ENCODE peak calls at places on chromosomes 4 and X, in six cellular contexts. One of them, this sample, is unnamed.

GRCh38 chrX:129833153-129834004 is 10.3 kb downstream of the ZDHHC9 start:
- DNase-seq in AG04450: peak
- DNase-seq in upper lobe of right lung: no peak
- DNase-seq in K562: no peak
- DNase-seq in foreskin fibroblast: peak
- DNase-seq in IMR-90: peak
- DNase-seq in this sample: no peak

GRCh38 chrX:134636859-134637258 is 21.4 kb downstream of the PLAC1 start:
- DNase-seq in upper lobe of right lung: no peak
- DNase-seq in IMR-90: peak
- DNase-seq in K562: no peak
- DNase-seq in foreskin fibroblast: peak
- DNase-seq in AG04450: no peak
- DNase-seq in this sample: no peak

GRCh38 chrX:56219702-56220101 is 12.5 kb upstream of the KLF8 start:
- DNase-seq in IMR-90: no peak
- DNase-seq in foreskin fibroblast: peak
- DNase-seq in upper lobe of right lung: no peak
- DNase-seq in AG04450: no peak
- DNase-seq in K562: no peak
- DNase-seq in this sample: peak

GRCh38 chr4:20684852-20685763 is 15.2 kb upstream of the PACRGL start:
- DNase-seq in AG04450: peak
- DNase-seq in upper lobe of right lung: no peak
- DNase-seq in IMR-90: peak
- DNase-seq in K562: peak
- DNase-seq in foreskin fibroblast: peak
- DNase-seq in this sample: peak

GRCh38 chr4:1375761-1376322 is 28.8 kb downstream of the UVSSA start:
- DNase-seq in AG04450: no peak
- DNase-seq in upper lobe of right lung: no peak
- DNase-seq in IMR-90: no peak
- DNase-seq in foreskin fibroblast: no peak
- DNase-seq in K562: no peak
- DNase-seq in this sample: no peak

GRCh38 chr4:153523941-153524386 is 57.8 kb downstream of the TMEM131L start:
- DNase-seq in upper lobe of right lung: no peak
- DNase-seq in K562: no peak
- DNase-seq in AG04450: no peak
- DNase-seq in IMR-90: peak
- DNase-seq in foreskin fibroblast: no peak
- DNase-seq in this sample: no peak

GRCh38 chr4:26938516-26938915 is 77.9 kb downstream of the STIM2 start:
- DNase-seq in K562: no peak
- DNase-seq in IMR-90: no peak
- DNase-seq in AG04450: no peak
- DNase-seq in upper lobe of right lung: no peak
- DNase-seq in foreskin fibroblast: no peak
- DNase-seq in this sample: no peak

GRCh38 chr4:123481034-123481433 is 84.4 kb downstream of the SPRY1 start:
- DNase-seq in upper lobe of right lung: no peak
- DNase-seq in IMR-90: peak
- DNase-seq in AG04450: peak
- DNase-seq in foreskin fibroblast: peak
- DNase-seq in K562: no peak
- DNase-seq in this sample: no peak

GRCh38 chr4:99201687-99202086 is 17.4 kb downstream of the ADH6 start:
- DNase-seq in foreskin fibroblast: peak
- DNase-seq in upper lobe of right lung: no peak
- DNase-seq in K562: no peak
- DNase-seq in AG04450: no peak
- DNase-seq in IMR-90: peak
- DNase-seq in this sample: no peak

GRCh38 chr4:140059159-140059558 is 94.8 kb downstream of the MAML3 start:
- DNase-seq in IMR-90: peak
- DNase-seq in AG04450: no peak
- DNase-seq in upper lobe of right lung: no peak
- DNase-seq in foreskin fibroblast: peak
- DNase-seq in K562: no peak
- DNase-seq in this sample: no peak

GRCh38 chr4:26384380-26385057 is 63.7 kb downstream of the RBPJ start:
- DNase-seq in upper lobe of right lung: no peak
- DNase-seq in AG04450: no peak
- DNase-seq in K562: no peak
- DNase-seq in foreskin fibroblast: no peak
- DNase-seq in IMR-90: no peak
- DNase-seq in this sample: no peak

GRCh38 chr4:1243451-1244080 is 5.4 kb downstream of the CTBP1 start:
- DNase-seq in K562: peak
- DNase-seq in IMR-90: no peak
- DNase-seq in upper lobe of right lung: no peak
- DNase-seq in foreskin fibroblast: no peak
- DNase-seq in AG04450: no peak
- DNase-seq in this sample: no peak

GRCh38 chr4:8167291-8167690 is 8.7 kb upstream of the ABLIM2 start:
- DNase-seq in AG04450: no peak
- DNase-seq in IMR-90: no peak
- DNase-seq in K562: no peak
- DNase-seq in foreskin fibroblast: no peak
- DNase-seq in upper lobe of right lung: no peak
- DNase-seq in this sample: no peak

GRCh38 chr4:19583827-19584569 is 667.7 kb upstream of the SLIT2 start:
- DNase-seq in foreskin fibroblast: peak
- DNase-seq in IMR-90: no peak
- DNase-seq in K562: no peak
- DNase-seq in upper lobe of right lung: no peak
- DNase-seq in AG04450: no peak
- DNase-seq in this sample: no peak

GRCh38 chr4:122083971-122084370 is 68.2 kb upstream of the BLTP1 start:
- DNase-seq in upper lobe of right lung: no peak
- DNase-seq in IMR-90: no peak
- DNase-seq in AG04450: no peak
- DNase-seq in K562: no peak
- DNase-seq in foreskin fibroblast: no peak
- DNase-seq in this sample: no peak

GRCh38 chr4:32462944-32463343 is 1742.8 kb downstream of the PCDH7 start:
- DNase-seq in IMR-90: peak
- DNase-seq in K562: no peak
- DNase-seq in AG04450: no peak
- DNase-seq in foreskin fibroblast: peak
- DNase-seq in upper lobe of right lung: no peak
- DNase-seq in this sample: peak

GRCh38 chrX:47216393-47216925 is 2.0 kb upstream of the CDK16 start:
- DNase-seq in upper lobe of right lung: no peak
- DNase-seq in IMR-90: no peak
- DNase-seq in foreskin fibroblast: no peak
- DNase-seq in AG04450: no peak
- DNase-seq in K562: no peak
- DNase-seq in this sample: no peak

GRCh38 chr4:53535567-53535966 is 55.7 kb downstream of the LNX1 start:
- DNase-seq in IMR-90: no peak
- DNase-seq in AG04450: no peak
- DNase-seq in K562: no peak
- DNase-seq in foreskin fibroblast: no peak
- DNase-seq in upper lobe of right lung: no peak
- DNase-seq in this sample: no peak

GRCh38 chrX:26411045-26411444 is 195.1 kb downstream of the MAGEB5 start:
- DNase-seq in AG04450: no peak
- DNase-seq in foreskin fibroblast: no peak
- DNase-seq in K562: no peak
- DNase-seq in upper lobe of right lung: no peak
- DNase-seq in IMR-90: no peak
- DNase-seq in this sample: no peak

GRCh38 chr4:180560896-180561295 is 1682.3 kb upstream of the TENM3 start:
- DNase-seq in upper lobe of right lung: no peak
- DNase-seq in K562: no peak
- DNase-seq in AG04450: no peak
- DNase-seq in foreskin fibroblast: no peak
- DNase-seq in IMR-90: peak
- DNase-seq in this sample: no peak

GRCh38 chr4:170465434-170465833 is 375.7 kb upstream of the AADAT start:
- DNase-seq in upper lobe of right lung: no peak
- DNase-seq in AG04450: no peak
- DNase-seq in IMR-90: no peak
- DNase-seq in foreskin fibroblast: no peak
- DNase-seq in K562: no peak
- DNase-seq in this sample: no peak

GRCh38 chr4:93396274-93396673 is 432.3 kb upstream of the ATOH1 start:
- DNase-seq in upper lobe of right lung: no peak
- DNase-seq in K562: no peak
- DNase-seq in AG04450: no peak
- DNase-seq in IMR-90: peak
- DNase-seq in foreskin fibroblast: peak
- DNase-seq in this sample: no peak

GRCh38 chr4:5772528-5773270 is 61.7 kb downstream of the EVC start:
- DNase-seq in K562: no peak
- DNase-seq in upper lobe of right lung: peak
- DNase-seq in IMR-90: no peak
- DNase-seq in foreskin fibroblast: no peak
- DNase-seq in AG04450: no peak
- DNase-seq in this sample: no peak

GRCh38 chr4:137463377-137464003 is 68.8 kb downstream of the PCDH18 start:
- DNase-seq in K562: no peak
- DNase-seq in AG04450: no peak
- DNase-seq in IMR-90: no peak
- DNase-seq in upper lobe of right lung: no peak
- DNase-seq in foreskin fibroblast: no peak
- DNase-seq in this sample: no peak

GRCh38 chrX:7270018-7270417 is 122.1 kb upstream of the PUDP start:
- DNase-seq in upper lobe of right lung: no peak
- DNase-seq in K562: no peak
- DNase-seq in IMR-90: peak
- DNase-seq in AG04450: no peak
- DNase-seq in foreskin fibroblast: peak
- DNase-seq in this sample: no peak

DNA sequence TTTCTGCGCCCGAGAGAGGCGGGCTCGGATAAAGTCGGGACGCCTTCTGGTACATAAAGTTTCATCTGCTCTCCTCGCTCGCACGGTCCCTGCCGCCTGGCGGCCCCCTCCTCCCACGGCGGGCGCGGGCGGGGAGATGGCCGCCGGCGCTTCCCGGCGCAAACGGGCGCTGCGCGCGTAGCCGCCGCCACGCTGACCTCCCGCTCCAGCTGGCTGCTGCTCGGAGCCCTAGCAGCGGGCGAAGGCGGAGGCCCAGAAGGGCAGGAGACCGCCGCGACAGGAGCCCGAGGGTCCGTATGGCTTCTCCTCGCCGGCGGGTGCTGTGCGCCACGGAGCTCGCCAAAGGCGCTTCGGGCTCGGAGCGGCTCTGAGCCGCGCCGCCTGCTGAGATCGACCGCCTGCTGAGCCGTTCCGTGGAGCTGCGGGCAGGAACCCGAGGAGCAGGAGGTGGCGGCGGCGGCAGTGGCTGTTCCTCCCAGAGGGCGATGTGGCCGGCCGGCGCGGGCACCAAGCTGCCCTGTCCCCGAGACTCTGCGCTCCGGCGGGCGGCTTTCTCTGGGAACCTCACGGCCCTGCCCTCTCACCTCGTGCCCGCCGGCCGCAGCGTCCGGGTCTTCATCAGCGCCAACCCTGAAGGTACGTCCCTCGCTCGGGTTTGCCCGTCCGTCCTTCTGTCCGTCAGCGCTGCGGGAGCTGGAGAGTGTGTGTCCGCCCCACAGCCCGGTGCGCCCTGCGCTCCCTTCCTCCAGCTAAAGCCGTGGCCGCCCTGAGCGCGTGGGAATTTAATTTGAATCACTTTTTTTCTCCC is at the start of gene NWD2:
- DNase-seq in upper lobe of right lung: no peak
- DNase-seq in AG04450: no peak
- DNase-seq in K562: no peak
- DNase-seq in foreskin fibroblast: no peak
- DNase-seq in IMR-90: no peak
- DNase-seq in this sample: peak
- H3K4me3 ChIP-seq in upper lobe of right lung: no peak
- H3K4me3 ChIP-seq in AG04450: no peak
- H3K4me3 ChIP-seq in K562: no peak
- H3K4me3 ChIP-seq in foreskin fibroblast: no peak
- H3K4me3 ChIP-seq in IMR-90: no peak
- H3K4me3 ChIP-seq in this sample: no peak

DNA sequence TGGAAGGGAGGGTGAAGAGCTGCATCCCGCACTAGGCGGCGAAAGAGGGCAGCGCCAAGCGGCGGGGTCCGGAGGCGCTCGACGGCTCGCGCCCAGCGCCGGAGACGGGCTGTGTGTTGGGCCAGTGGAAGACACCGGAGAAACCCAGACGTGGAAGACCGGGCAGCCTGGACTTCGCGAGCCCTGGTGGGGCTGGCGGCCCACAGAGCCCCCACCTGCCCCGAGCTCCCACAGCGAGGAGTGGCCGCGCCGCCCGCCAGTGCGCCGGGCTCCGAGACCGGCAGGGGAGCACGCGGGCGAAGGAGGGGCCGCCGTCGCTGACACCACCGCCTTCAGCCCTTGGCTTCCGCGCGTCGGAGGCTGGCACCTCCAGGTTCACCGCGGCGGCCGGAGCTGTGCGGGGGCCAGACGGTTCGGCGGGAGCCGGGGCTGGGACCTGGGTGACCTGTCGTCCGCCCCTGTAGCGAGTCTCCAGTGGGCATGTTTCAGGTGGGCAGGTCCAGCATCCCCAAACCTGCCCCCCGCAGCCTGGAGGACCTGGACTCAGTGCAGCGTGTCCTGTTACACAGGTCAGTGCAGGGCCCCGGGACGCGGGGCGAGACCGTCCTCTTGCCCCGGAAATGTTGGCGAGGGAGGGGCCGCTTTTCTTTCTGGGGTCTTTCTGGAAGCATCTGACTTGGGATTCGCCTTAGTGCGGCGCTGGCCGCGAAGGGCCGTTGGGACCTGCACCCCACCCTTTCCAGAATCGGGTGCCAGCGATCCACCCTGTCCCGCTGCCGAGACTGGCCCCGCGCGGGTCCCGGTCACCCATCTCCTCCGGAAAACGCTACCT is 9.6 kb upstream of the INTU start:
- DNase-seq in foreskin fibroblast: peak
- DNase-seq in IMR-90: peak
- DNase-seq in K562: no peak
- DNase-seq in upper lobe of right lung: peak
- DNase-seq in AG04450: no peak
- DNase-seq in this sample: no peak
- TF ChIP-seq CTCF in foreskin fibroblast: peak
- TF ChIP-seq CTCF in IMR-90: peak
- TF ChIP-seq CTCF in K562: no peak
- TF ChIP-seq CTCF in upper lobe of right lung: peak
- TF ChIP-seq CTCF in AG04450: peak
- TF ChIP-seq CTCF in this sample: no peak

GRCh38 chrX:153225438-153226098 is 46.5 kb downstream of the MAGEA1 start:
- DNase-seq in AG04450: no peak
- DNase-seq in IMR-90: no peak
- DNase-seq in upper lobe of right lung: peak
- DNase-seq in foreskin fibroblast: no peak
- DNase-seq in K562: no peak
- DNase-seq in this sample: no peak
- H3K4me3 ChIP-seq in AG04450: no peak
- H3K4me3 ChIP-seq in IMR-90: no peak
- H3K4me3 ChIP-seq in upper lobe of right lung: peak
- H3K4me3 ChIP-seq in foreskin fibroblast: no peak
- H3K4me3 ChIP-seq in K562: no peak
- H3K4me3 ChIP-seq in this sample: no peak

GRCh38 chr4:143203577-143203976 is 18.9 kb downstream of the USP38 start:
- DNase-seq in K562: no peak
- DNase-seq in upper lobe of right lung: no peak
- DNase-seq in IMR-90: no peak
- DNase-seq in foreskin fibroblast: no peak
- DNase-seq in AG04450: no peak
- DNase-seq in this sample: no peak

GRCh38 chr4:143202824-143203223 is 18.1 kb downstream of the USP38 start:
- DNase-seq in IMR-90: no peak
- DNase-seq in foreskin fibroblast: peak
- DNase-seq in upper lobe of right lung: no peak
- DNase-seq in K562: no peak
- DNase-seq in AG04450: no peak
- DNase-seq in this sample: no peak

GRCh38 chr4:143207555-143207954 is 22.8 kb downstream of the USP38 start:
- DNase-seq in IMR-90: peak
- DNase-seq in upper lobe of right lung: no peak
- DNase-seq in K562: no peak
- DNase-seq in foreskin fibroblast: peak
- DNase-seq in AG04450: no peak
- DNase-seq in this sample: no peak
- TF ChIP-seq CTCF in IMR-90: peak
- TF ChIP-seq CTCF in upper lobe of right lung: peak
- TF ChIP-seq CTCF in K562: peak
- TF ChIP-seq CTCF in foreskin fibroblast: peak
- TF ChIP-seq CTCF in AG04450: peak
- TF ChIP-seq CTCF in this sample: no peak

This sample was measured in GM12865.